ENCODE peak calls at places on chromosome 18, in four cellular contexts. L is stimulated activated CD4-positive, alpha-beta T cell treated with anti-CD3 and anti-CD28 coated beads, TNF-alpha, amount 100 ng/mL, for 4 hours; B is T-helper 9 cell; F is EL. S is an unnamed sample.

GRCh38 chr18:65983750-65984149 is 232.9 kb downstream of the CDH7 start:
- DNase-seq in L (no peak), F (no peak), B (no peak), S (no peak)

GRCh38 chr18:27005589-27005988 is 140.1 kb upstream of the AQP4 start:
- DNase-seq in F (no peak), L (no peak), B (no peak), S (no peak)

GRCh38 chr18:78782951-78783563 is 196.6 kb upstream of the SALL3 start:
- DNase-seq in F (no peak), L (no peak), B (no peak), S (no peak)

GRCh38 chr18:51235011-51235789 is 37.7 kb upstream of the MEX3C start:
- DNase-seq in B (no peak), F (peak; percentile 34), L (no peak), S (no peak)

GRCh38 chr18:48084041-48084757 is 153.7 kb upstream of the SMAD2 start:
- DNase-seq in B (no peak), F (no peak), L (no peak), S (no peak)

GRCh38 chr18:62741118-62741566 is 25.8 kb downstream of the PHLPP1 start:
- DNase-seq in L (no peak), F (peak; percentile 23), B (no peak), S (no peak)

GRCh38 chr18:55244520-55244919 is 285.3 kb upstream of the CCDC68 start:
- DNase-seq in L (no peak), B (no peak), F (no peak), S (no peak)

GRCh38 chr18:52237551-52237950 is 102.4 kb upstream of the DCC start:
- DNase-seq in L (no peak), B (no peak), F (no peak), S (no peak)

S was measured in T-helper 1 cell.